ENCODE peak calls at places on chromosomes 3 and 15, in ten cellular contexts. M is suprapubic skin, O is Panc1, X is heart right ventricle, L is left ventricle myocardium inferior, U is mammary epithelial cell, K is IMR-90, Z is PC-9, P is SJSA1, S is left lung. R is an unnamed sample.

GRCh38 chr15:78837131-78837530 is 25.9 kb upstream of the ADAMTS7 start:
- DNase-seq in L (no peak), U (no peak), X (no peak), P (no peak), O (no peak), Z (no peak), S (no peak), K (no peak), M (no peak), R (no peak)

GRCh38 chr15:67824900-67825879 is at the start of gene SKOR1:
- DNase-seq in L (no peak), K (peak; percentile 37), M (no peak), U (no peak), X (no peak), O (no peak), P (no peak), S (no peak), Z (no peak), R (peak; percentile 43)

GRCh38 chr3:35659808-35660207 is 20.5 kb downstream of the ARPP21 start:
- DNase-seq in S (no peak), P (no peak), K (no peak), M (no peak), Z (peak; percentile 37), L (no peak), X (no peak), U (peak; percentile 9), O (no peak), R (peak; percentile 56)

GRCh38 chr3:60933828-60934227 is 317.4 kb downstream of the FHIT start:
- DNase-seq in Z (no peak), O (no peak), K (no peak), P (no peak), S (no peak), L (no peak), X (no peak), U (no peak), M (no peak), R (no peak)

GRCh38 chr3:138307896-138308295 is 21.8 kb downstream of the NME9 start:
- DNase-seq in U (no peak), O (no peak), X (no peak), P (no peak), M (no peak), L (no peak), K (no peak), S (no peak), Z (no peak), R (no peak)

GRCh38 chr15:34757262-34757661 is 2.5 kb upstream of the GJD2 start:
- DNase-seq in S (no peak), K (no peak), O (no peak), X (no peak), P (no peak), L (no peak), Z (no peak), U (no peak), M (no peak), R (no peak)

GRCh38 chr15:74134387-74135027 is 4.1 kb downstream of the ISLR2 start:
- DNase-seq in K (peak; percentile 23), O (no peak), L (no peak), M (no peak), Z (no peak), X (peak; percentile 66), P (no peak), S (peak; percentile 51), U (no peak), R (peak; percentile 79)

GRCh38 chr3:24141548-24141947 is 196.5 kb downstream of the NR1D2 start:
- DNase-seq in Z (no peak), X (no peak), L (no peak), O (no peak), P (no peak), S (no peak), M (no peak), U (no peak), K (no peak), R (no peak)

GRCh38 chr3:63993653-63994079 is 29.6 kb downstream of the PSMD6 start:
- DNase-seq in Z (peak; percentile 54), L (peak; percentile 51), S (peak; percentile 70), P (peak; percentile 54), M (no peak), U (peak; percentile 82), O (peak; percentile 13), K (peak; percentile 76), X (peak; percentile 47), R (peak; percentile 63)

GRCh38 chr3:12938258-12938711 is 96.9 kb upstream of the RPL32 start:
- DNase-seq in U (no peak), O (no peak), M (no peak), S (no peak), P (no peak), X (no peak), K (peak; percentile 57), L (no peak), Z (no peak), R (no peak)

GRCh38 chr3:146117406-146118285 is 43.3 kb downstream of the PLOD2 start:
- DNase-seq in L (no peak), X (no peak), U (peak; percentile 25), M (no peak), S (no peak), Z (no peak), P (no peak), K (peak; percentile 97), O (no peak), R (no peak)

GRCh38 chr3:154294016-154294415 is 30.3 kb downstream of the DHX36 start:
- DNase-seq in P (no peak), O (no peak), K (no peak), X (no peak), Z (no peak), L (no peak), S (no peak), M (no peak), U (no peak), R (no peak)

GRCh38 chr3:147507638-147508286 is 98.6 kb downstream of the ZIC1 start:
- DNase-seq in O (no peak), S (no peak), L (no peak), M (no peak), U (no peak), K (no peak), Z (no peak), X (no peak), P (no peak), R (no peak)

GRCh38 chr15:92803852-92804609 is 96.1 kb upstream of the CHD2 start:
- DNase-seq in K (peak; percentile 100), P (peak; percentile 98), Z (peak; percentile 100), U (peak; percentile 100), X (peak; percentile 40), S (peak; percentile 91), O (peak; percentile 100), M (peak; percentile 89), L (peak; percentile 52), R (peak; percentile 78)

GRCh38 chr3:136750209-136750921 is 1.8 kb downstream of the STAG1 start:
- DNase-seq in M (no peak), K (no peak), X (no peak), S (no peak), L (no peak), Z (no peak), U (no peak), P (no peak), O (no peak), R (no peak)

GRCh38 chr3:46468758-46469600 is 4.3 kb upstream of the LTF start:
- DNase-seq in K (no peak), O (no peak), S (no peak), M (peak; percentile 37), L (peak; percentile 57), P (no peak), X (peak; percentile 43), Z (no peak), U (no peak), R (no peak)

GRCh38 chr15:69568621-69569020 is 116.0 kb downstream of the RPLP1 start:
- DNase-seq in X (no peak), P (no peak), U (peak; percentile 32), S (no peak), L (no peak), K (peak; percentile 83), Z (no peak), M (no peak), O (no peak), R (no peak)

GRCh38 chr15:31434418-31435255 is 108.0 kb downstream of the KLF13 start:
- DNase-seq in P (peak; percentile 94), S (peak; percentile 69), O (no peak), Z (no peak), L (peak; percentile 54), U (peak; percentile 53), X (peak; percentile 46), M (peak; percentile 86), K (peak; percentile 93), R (no peak)

GRCh38 chr15:43168192-43169107 is 16.8 kb upstream of the CCNDBP1 start:
- DNase-seq in M (no peak), X (no peak), K (peak; percentile 81), Z (no peak), L (no peak), U (peak; percentile 95), P (no peak), S (no peak), O (no peak), R (no peak)

GRCh38 chr3:27326211-27326948 is 42.8 kb downstream of the NEK10 start:
- DNase-seq in L (no peak), P (peak; percentile 70), Z (no peak), U (peak; percentile 46), K (peak; percentile 98), M (no peak), S (no peak), X (no peak), O (peak; percentile 10), R (no peak)
- H3K4me3 ChIP-seq in L (no peak overlapping the region), P (no peak overlapping the region), Z (no peak overlapping the region), U (no peak overlapping the region), K (no peak overlapping the region), M (no peak overlapping the region), S (no peak overlapping the region), X (no peak overlapping the region), O (no peak overlapping the region), R (no peak overlapping the region)

DNA sequence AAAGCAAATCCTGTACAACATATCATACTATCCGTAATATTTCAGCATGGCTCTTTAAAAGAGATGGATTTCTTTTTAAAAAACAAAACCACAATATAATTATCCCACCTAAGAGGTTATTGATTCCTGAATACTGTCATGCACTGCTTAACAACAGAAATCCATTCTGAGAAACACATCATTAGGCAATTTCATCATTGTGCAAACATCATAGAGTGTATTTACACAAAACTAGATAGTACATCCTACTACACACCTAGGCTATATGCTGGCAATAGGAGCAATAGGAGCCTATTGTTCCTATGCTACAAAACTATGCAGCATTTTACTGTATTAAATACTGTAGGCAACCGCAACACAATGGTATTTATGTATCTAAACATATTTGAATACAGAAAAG is 242.0 kb downstream of the NEK10 start:
- DNase-seq in K (no peak), P (no peak), S (no peak), M (no peak), X (no peak), Z (no peak), U (no peak), O (no peak), L (no peak), R (no peak)
- H3K27ac ChIP-seq in K (no peak overlapping the region), P (no peak overlapping the region), S (no peak overlapping the region), M (no peak overlapping the region), X (no peak overlapping the region), Z (no peak overlapping the region), U (no peak overlapping the region), O (no peak overlapping the region), L (no peak overlapping the region), R (no peak overlapping the region)

GRCh38 chr3:62824965-62825592 is 50.1 kb downstream of the CADPS start:
- DNase-seq in M (no peak), U (no peak), P (no peak), K (no peak), X (no peak), Z (no peak), L (no peak), O (no peak), S (no peak), R (no peak)
- H3K4me1 ChIP-seq in M (no peaks in the 10 kb centered on the region), U (no peaks in the 10 kb centered on the region), P (no peaks in the 10 kb centered on the region), K (no peaks in the 10 kb centered on the region), X (no peaks in the 10 kb centered on the region), Z (no peaks in the 10 kb centered on the region), L (no peaks in the 10 kb centered on the region), O (no peaks in the 10 kb centered on the region), S (no peaks in the 10 kb centered on the region), R (no peaks in the 10 kb centered on the region)

GRCh38 chr3:195818301-195818700 is 6.6 kb upstream of the MUC4 start:
- DNase-seq in S (peak; percentile 26), K (no peak), U (no peak), Z (no peak), L (no peak), X (no peak), O (no peak), M (no peak), P (no peak), R (no peak)
- H3K4me3 ChIP-seq in S (no peak overlapping the region), K (no peak overlapping the region), U (no peak overlapping the region), Z (no peak overlapping the region), L (no peak overlapping the region), X (no peak overlapping the region), O (no peak overlapping the region), M (no peak overlapping the region), P (no peak overlapping the region), R (no peak overlapping the region)